ENCODE peak calls at places on chromosome 13, in four cellular contexts. J is stimulated activated CD4-positive, alpha-beta T cell treated with anti-CD3 and anti-CD28 coated beads, Interleukin-2, amount 100 ng/mL, for 24 hours; M is T-helper 1 cell; O is cardiac fibroblast. D is an unnamed sample.

GRCh38 chr13:44818016-44818415 is 171.3 kb downstream of the NUFIP1 start:
- DNase-seq in J (no peak), O (no peak), M (no peak), D (no peak)

GRCh38 chr13:42011601-42012401 is 36.6 kb upstream of the DGKH start:
- DNase-seq in O (no peak), J (no peak), M (no peak), D (no peak)

GRCh38 chr13:67652887-67653286 is 422.8 kb upstream of the PCDH9 start:
- DNase-seq in M (no peak), O (no peak), J (no peak), D (no peak)

GRCh38 chr13:44165895-44166496 is 207.6 kb upstream of the SERP2 start:
- DNase-seq in O (no peak), J (no peak), M (no peak), D (no peak)

GRCh38 chr13:30618186-30618937 is 642 bp downstream of the USPL1 start:
- DNase-seq in O (no peak), J (no peak), M (no peak), D (no peak)

GRCh38 chr13:97174638-97175037 is 47.5 kb upstream of the MBNL2 start:
- DNase-seq in J (no peak), M (no peak), O (no peak), D (no peak)

GRCh38 chr13:73273737-73274136 is 214.9 kb downstream of the KLF5 start:
- DNase-seq in M (no peak), J (no peak), O (peak), D (no peak)

GRCh38 chr13:105773241-105773640 is 762.2 kb downstream of the EFNB2 start:
- DNase-seq in O (no peak), M (no peak), J (no peak), D (no peak)

GRCh38 chr13:46180393-46180792 is 1.6 kb downstream of the LCP1 start:
- DNase-seq in O (no peak), M (no peak), J (no peak), D (no peak)

GRCh38 chr13:72637561-72637960 is 89.9 kb downstream of the MZT1 start:
- DNase-seq in O (no peak), J (no peak), M (no peak), D (no peak)

GRCh38 chr13:31982540-31982939 is 49.0 kb upstream of the FRY start:
- DNase-seq in J (no peak), M (no peak), O (peak), D (peak)

GRCh38 chr13:98445340-98446233 is 131.3 kb downstream of the STK24 start:
- DNase-seq in M (peak), J (peak), O (peak), D (no peak)

GRCh38 chr13:108274718-108275117 is 5.2 kb downstream of the TNFSF13B start:
- DNase-seq in O (no peak), J (no peak), M (no peak), D (no peak)

GRCh38 chr13:40494513-40494912 is 171.9 kb downstream of the FOXO1 start:
- DNase-seq in O (peak), M (peak), J (no peak), D (no peak)

GRCh38 chr13:101308247-101309013 is 107.9 kb downstream of the NALCN start:
- DNase-seq in J (no peak), O (peak), M (no peak), D (no peak)

GRCh38 chr13:31199527-31199848 is 287 bp upstream of the B3GLCT start:
- DNase-seq in M (no peak), O (peak), J (no peak), D (no peak)

GRCh38 chr13:41678320-41678719 is 221.0 kb downstream of the RGCC start:
- DNase-seq in J (no peak), O (peak), M (no peak), D (no peak)

GRCh38 chr13:51874651-51875050 is 12.9 kb downstream of the CCDC70 start:
- DNase-seq in O (no peak), J (no peak), M (no peak), D (no peak)

GRCh38 chr13:100673376-100673830 is 1.2 kb downstream of the TMTC4 start:
- DNase-seq in M (no peak), J (no peak), O (no peak), D (no peak)

GRCh38 chr13:46386996-46387851 is at the start of gene RUBCNL:
- DNase-seq in O (peak), M (peak), J (peak), D (no peak)

GRCh38 chr13:19153782-19154450 is 27.7 kb downstream of the TUBA3C start:
- DNase-seq in M (no peak), J (peak), O (no peak), D (no peak)

GRCh38 chr13:50075619-50076097 is 60.4 kb downstream of the KCNRG start:
- DNase-seq in M (no peak), J (no peak), O (peak), D (no peak)

D was measured in AG09319.